ENCODE peak calls at places on chromosomes 5 and 9, in four cellular contexts. I, J, O and K are unnamed samples.

GRCh38 chr5:124240732-124241131 is 505.7 kb downstream of the ZNF608 start:
- DNase-seq in I (no peak), O (no peak), J (no peak), K (no peak)

GRCh38 chr5:16726538-16726946 is 109.7 kb upstream of the RETREG1 start:
- DNase-seq in J (no peak), O (no peak), I (peak), K (no peak)

GRCh38 chr9:98521141-98521540 is 187.6 kb downstream of the GABBR2 start:
- DNase-seq in O (peak), I (peak), J (no peak), K (peak)

GRCh38 chr9:122005597-122005996 is 87.5 kb downstream of the TTLL11 start:
- DNase-seq in J (peak), O (peak), I (peak), K (peak)

GRCh38 chr9:111910428-111910827 is 13.8 kb downstream of the UGCG start:
- DNase-seq in O (no peak), J (no peak), I (no peak), K (no peak)

GRCh38 chr9:79687131-79687447 is 115.3 kb downstream of the TLE4 start:
- DNase-seq in I (no peak), O (no peak), J (no peak), K (no peak)

GRCh38 chr9:92749071-92749933 is 15.3 kb downstream of the BICD2 start:
- DNase-seq in I (no peak), O (no peak), J (no peak), K (no peak)

GRCh38 chr5:37664551-37664950 is 175.3 kb downstream of the GDNF start:
- DNase-seq in J (no peak), I (no peak), O (no peak), K (no peak)

GRCh38 chr9:101455656-101456235 is 20.2 kb upstream of the ALDOB start:
- DNase-seq in I (peak), J (no peak), O (no peak), K (peak)

GRCh38 chr5:68369436-68370125 is 154.0 kb downstream of the PIK3R1 start:
- DNase-seq in O (no peak), J (no peak), I (no peak), K (no peak)

GRCh38 chr5:78750281-78750680 is 101.7 kb upstream of the LHFPL2 start:
- DNase-seq in I (no peak), O (no peak), J (no peak), K (no peak)

GRCh38 chr5:121380066-121380465 is 471.6 kb upstream of the FTMT start:
- DNase-seq in J (no peak), I (no peak), O (no peak), K (no peak)

GRCh38 chr5:153573326-153574033 is 83.0 kb downstream of the GRIA1 start:
- DNase-seq in I (no peak), O (peak), J (no peak), K (no peak)

GRCh38 chr5:131617140-131617822 is 17.7 kb downstream of the RAPGEF6 start:
- DNase-seq in J (no peak), O (no peak), I (no peak), K (no peak)

GRCh38 chr5:59487838-59488729 is 405.4 kb downstream of the PDE4D start:
- DNase-seq in J (no peak), I (no peak), O (no peak), K (peak)